ENCODE peak calls at places on chromosomes 5 and 9, in ten cellular contexts. I is transverse colon; K is CD8-positive, alpha-beta T cell; X is AG04450; Z is fibroblast of lung; D is ovary; L is right atrium auricular region; N is PC-3; T is cardiac muscle cell; Y is spleen. H is an unnamed sample.

GRCh38 chr5:171640396-171640981 is 145.1 kb upstream of the SMIM23 start:
- DNase-seq in X (no peak), N (no peak), L (no peak), Z (peak; percentile 15), Y (no peak), D (no peak), K (no peak), I (no peak), T (peak; percentile 13), H (no peak)

GRCh38 chr5:157459715-157460599 is at the start of gene NIPAL4:
- DNase-seq in X (no peak), I (peak; percentile 24), L (no peak), Y (peak; percentile 86), T (peak; percentile 38), N (no peak), D (no peak), Z (no peak), K (no peak), H (no peak)

GRCh38 chr5:173535976-173536639 is 80.3 kb downstream of the BOD1 start:
- DNase-seq in N (peak; percentile 29), T (no peak), K (no peak), X (no peak), I (no peak), D (no peak), L (no peak), Y (no peak), Z (no peak), H (no peak)

GRCh38 chr9:110746211-110746930 is 77.8 kb downstream of the MUSK start:
- DNase-seq in Y (no peak), T (no peak), K (no peak), I (no peak), L (no peak), N (peak; percentile 28), X (no peak), Z (peak; percentile 38), D (no peak), H (no peak)

GRCh38 chr9:135053133-135053532 is 34.3 kb upstream of the OLFM1 start:
- DNase-seq in D (no peak), I (no peak), Y (peak; percentile 45), Z (no peak), T (no peak), X (no peak), K (no peak), N (no peak), L (no peak), H (peak; percentile 0)

GRCh38 chr5:56839062-56839461 is 23.7 kb downstream of the MAP3K1 start:
- DNase-seq in X (no peak), I (no peak), L (no peak), K (no peak), Y (no peak), D (no peak), Z (no peak), N (no peak), T (no peak), H (no peak)

GRCh38 chr9:127693697-127694096 is 13.1 kb upstream of the CFAP157 start:
- DNase-seq in D (no peak), I (no peak), X (no peak), L (no peak), K (no peak), Z (no peak), N (no peak), Y (no peak), T (no peak), H (no peak)

GRCh38 chr5:74562116-74562515 is 78.4 kb downstream of the ENC1 start:
- DNase-seq in I (no peak), Y (no peak), L (no peak), K (no peak), Z (no peak), N (peak; percentile 6), T (no peak), X (no peak), D (no peak), H (no peak)

GRCh38 chr9:6632516-6633328 is 12.8 kb downstream of the GLDC start:
- DNase-seq in X (no peak), Z (no peak), T (no peak), I (peak; percentile 50), L (no peak), D (no peak), K (no peak), Y (peak; percentile 83), N (no peak), H (no peak)

GRCh38 chr5:130545291-130545690 is 619.8 kb downstream of the HINT1 start:
- DNase-seq in I (no peak), X (no peak), Y (no peak), D (no peak), L (no peak), N (peak; percentile 74), Z (no peak), T (no peak), K (no peak), H (no peak)
- TF ChIP-seq CTCF in I (no peak), X (no peak), Y (no peak), D (no peak), L (no peak), N (peak; percentile 40), Z (no peak), T (no peak), K (no peak), H (no peak)

DNA sequence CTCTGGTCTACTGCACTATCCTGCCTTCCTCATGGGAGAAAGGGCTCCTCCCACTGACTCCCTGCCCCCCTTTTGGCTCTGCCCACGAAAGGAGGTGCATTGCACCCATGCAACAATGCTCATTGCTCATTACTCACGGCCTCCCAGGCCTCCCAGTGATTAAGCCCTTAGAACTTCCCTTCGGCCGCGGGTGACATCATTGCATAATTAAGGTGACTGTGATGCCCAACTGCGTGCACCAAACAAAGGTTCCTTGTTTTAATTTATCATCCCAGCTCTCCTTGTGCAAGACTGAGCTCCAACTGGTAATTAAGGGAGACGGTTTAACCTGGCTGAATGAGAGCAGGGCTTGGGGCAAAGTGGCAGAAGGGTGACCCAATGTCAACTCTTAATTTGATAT is 180.4 kb downstream of the GAS1 start:
- DNase-seq in Y (no peak), K (no peak), T (no peak), N (peak; percentile 66), D (no peak), X (peak; percentile 27), L (peak; percentile 74), Z (peak; percentile 34), I (peak; percentile 11), H (no peak)
- H3K27ac ChIP-seq in Y (no peak overlapping the region), K (no peak overlapping the region), T (no peak overlapping the region), N (no peak overlapping the region), D (no peak overlapping the region), X (no peak overlapping the region), L (no peak overlapping the region), Z (no peak overlapping the region), I (no peak overlapping the region), H (no peak overlapping the region)

GRCh38 chr5:39202594-39203290 is 16.6 kb downstream of the FYB1 start:
- DNase-seq in Y (no peak), K (no peak), T (no peak), D (no peak), L (no peak), Z (no peak), N (no peak), X (no peak), I (no peak), H (no peak)
- H3K4me3 ChIP-seq in Y (peak overlapping the region; percentile 30), K (peak overlapping the region; percentile 48), T (no peak overlapping the region), D (no peak overlapping the region), L (no peak overlapping the region), Z (no peak overlapping the region), N (no peak overlapping the region), X (no peak overlapping the region), I (peak overlapping the region; percentile 28), H (peak overlapping the region; percentile 6)

GRCh38 chr5:154044585-154044984 is 5.8 kb downstream of the MFAP3 start:
- DNase-seq in Z (no peak), L (no peak), I (no peak), X (no peak), Y (no peak), K (no peak), N (no peak), D (no peak), T (no peak), H (no peak)

GRCh38 chr5:154047324-154047723 is 8.6 kb downstream of the MFAP3 start:
- DNase-seq in X (no peak), N (no peak), Z (no peak), Y (no peak), I (no peak), K (no peak), L (no peak), D (no peak), T (no peak), H (no peak)

GRCh38 chr5:154044099-154044498 is 5.3 kb downstream of the MFAP3 start:
- DNase-seq in Y (no peak), X (no peak), K (no peak), N (no peak), Z (no peak), I (no peak), D (no peak), T (no peak), L (no peak), H (no peak)

GRCh38 chr5:154049685-154050084 is 10.9 kb downstream of the MFAP3 start:
- DNase-seq in T (no peak), D (no peak), N (no peak), Y (no peak), X (no peak), Z (no peak), K (no peak), I (no peak), L (no peak), H (no peak)

GRCh38 chr5:154046486-154046885 is 7.7 kb downstream of the MFAP3 start:
- DNase-seq in T (no peak), X (no peak), Y (no peak), L (no peak), I (no peak), Z (no peak), D (no peak), K (no peak), N (no peak), H (no peak)
- TF ChIP-seq CTCF in T (no peak), X (no peak), Y (no peak), L (no peak), I (no peak), Z (no peak), D (no peak), K (no peak), N (no peak), H (no peak)

GRCh38 chr5:139733289-139733688 is 62.3 kb upstream of the PSD2 start:
- DNase-seq in T (no peak), K (no peak), X (no peak), Z (no peak), I (no peak), L (no peak), Y (no peak), N (no peak), D (no peak), H (no peak)
- H3K27ac ChIP-seq in T (no peak overlapping the region), K (no peak overlapping the region), X (no peak overlapping the region), Z (no peak overlapping the region), I (no peak overlapping the region), L (no peak overlapping the region), Y (no peak overlapping the region), N (no peak overlapping the region), D (no peak overlapping the region), H (no peak overlapping the region)